ENCODE peak calls at places on chromosome 7, in six cellular contexts. G, U, A, V, Y and W are unnamed samples.

GRCh38 chr7:73704640-73705550 is 14.6 kb downstream of the STX1A start:
- DNase-seq in G (no peak), U (peak), A (no peak), V (no peak), Y (no peak), W (no peak)

GRCh38 chr7:116710764-116711452 is 38.9 kb downstream of the MET start:
- DNase-seq in G (no peak), U (peak), A (no peak), V (peak), Y (no peak), W (no peak)

GRCh38 chr7:6154542-6155404 is 117.7 kb downstream of the CYTH3 start:
- DNase-seq in G (no peak), U (no peak), A (no peak), V (no peak), Y (no peak), W (no peak)

GRCh38 chr7:2193120-2193519 is 39.6 kb downstream of the MAD1L1 start:
- DNase-seq in G (no peak), U (no peak), A (no peak), V (peak), Y (no peak), W (no peak)

GRCh38 chr7:101702362-101702850 is 73.3 kb upstream of the MYL10 start:
- DNase-seq in G (no peak), U (peak), A (no peak), V (no peak), Y (no peak), W (no peak)

GRCh38 chr7:38222481-38223096 is 44.5 kb downstream of the STARD3NL start:
- DNase-seq in G (no peak), U (no peak), A (peak), V (peak), Y (peak), W (no peak)

GRCh38 chr7:128103498-128104108 is 72.4 kb upstream of the LRRC4 start:
- DNase-seq in G (no peak), U (no peak), A (peak), V (no peak), Y (no peak), W (no peak)

GRCh38 chr7:66697451-66698438 is 42.8 kb upstream of the RABGEF1 start:
- DNase-seq in G (no peak), U (no peak), A (no peak), V (no peak), Y (no peak), W (no peak)

GRCh38 chr7:54932818-54933543 is 85.8 kb upstream of the EGFR start:
- DNase-seq in G (no peak), U (peak), A (no peak), V (peak), Y (no peak), W (no peak)

GRCh38 chr7:38232475-38233366 is 40.7 kb downstream of the TARP start:
- DNase-seq in G (peak), U (no peak), A (peak), V (no peak), Y (no peak), W (no peak)

GRCh38 chr7:41847171-41847570 is 144.3 kb upstream of the INHBA start:
- DNase-seq in G (no peak), U (no peak), A (no peak), V (no peak), Y (no peak), W (no peak)

GRCh38 chr7:77825140-77825539 is 26.6 kb downstream of the PHTF2 start:
- DNase-seq in G (no peak), U (no peak), A (no peak), V (no peak), Y (no peak), W (no peak)

GRCh38 chr7:23422904-23423303 is 47.4 kb downstream of the IGF2BP3 start:
- DNase-seq in G (no peak), U (no peak), A (no peak), V (no peak), Y (no peak), W (no peak)

GRCh38 chr7:36708765-36709164 is 15.5 kb downstream of the AOAH start:
- DNase-seq in G (no peak), U (no peak), A (no peak), V (no peak), Y (no peak), W (no peak)

GRCh38 chr7:92691578-92691977 is 101.4 kb upstream of the FAM133B start:
- DNase-seq in G (no peak), U (peak), A (no peak), V (peak), Y (peak), W (peak)

GRCh38 chr7:156003220-156004162 is 191.2 kb upstream of the SHH start:
- DNase-seq in G (no peak), U (no peak), A (no peak), V (no peak), Y (no peak), W (no peak)

GRCh38 chr7:95593343-95593742 is 3.0 kb downstream of the PDK4 start:
- DNase-seq in G (no peak), U (no peak), A (no peak), V (no peak), Y (no peak), W (no peak)

GRCh38 chr7:5596046-5596895 is 172.6 kb upstream of the TNRC18 start:
- DNase-seq in G (peak), U (peak), A (peak), V (no peak), Y (peak), W (no peak)

GRCh38 chr7:101933685-101934084 is 116.3 kb downstream of the CUX1 start:
- DNase-seq in G (no peak), U (no peak), A (no peak), V (no peak), Y (no peak), W (no peak)

GRCh38 chr7:155414508-155414907 is 43.4 kb upstream of the EN2 start:
- DNase-seq in G (no peak), U (no peak), A (no peak), V (no peak), Y (no peak), W (no peak)

GRCh38 chr7:130268463-130269317 is 2.0 kb downstream of the CPA2 start:
- DNase-seq in G (no peak), U (no peak), A (no peak), V (peak), Y (no peak), W (no peak)

GRCh38 chr7:25189197-25189596 is 39.1 kb downstream of the NPVF start:
- DNase-seq in G (no peak), U (no peak), A (no peak), V (no peak), Y (no peak), W (no peak)

GRCh38 chr7:125084196-125084595 is 154.6 kb upstream of the POT1 start:
- DNase-seq in G (no peak), U (no peak), A (no peak), V (no peak), Y (no peak), W (no peak)

GRCh38 chr7:142866361-142867096 is 11.7 kb downstream of the EPHB6 start:
- DNase-seq in G (no peak), U (peak), A (no peak), V (peak), Y (no peak), W (no peak)

GRCh38 chr7:34675749-34676374 is 17.8 kb downstream of the NPSR1 start:
- DNase-seq in G (no peak), U (no peak), A (no peak), V (no peak), Y (no peak), W (no peak)

GRCh38 chr7:46170021-46170420 is 248.9 kb upstream of the IGFBP3 start:
- DNase-seq in G (no peak), U (no peak), A (no peak), V (no peak), Y (no peak), W (no peak)

GRCh38 chr7:74027124-74027682 is 770 bp upstream of the ELN start:
- DNase-seq in G (no peak), U (no peak), A (no peak), V (no peak), Y (no peak), W (no peak)

GRCh38 chr7:156158693-156159092 is 346.4 kb upstream of the SHH start:
- DNase-seq in G (no peak), U (no peak), A (no peak), V (no peak), Y (no peak), W (no peak)